ENCODE peak calls at places on chromosome 6, in nine cellular contexts. M is mammary epithelial cell; Y is neural progenitor cell; E is lower lobe of right lung; D is effector memory CD4-positive, alpha-beta T cell; U is naive thymus-derived CD4-positive, alpha-beta T cell; S is BE2C; P is ovary; O is transverse colon. B is an unnamed sample.

GRCh38 chr6:158408552-158409130 is 96.4 kb downstream of the TULP4 start:
- DNase-seq in Y (peak), S (peak), U (no peak), P (peak), E (no peak), D (no peak), O (no peak), M (no peak), B (no peak)

GRCh38 chr6:12328701-12329100 is 38.5 kb downstream of the EDN1 start:
- DNase-seq in O (no peak), P (no peak), U (no peak), Y (no peak), E (no peak), S (no peak), D (no peak), M (peak), B (no peak)

GRCh38 chr6:166143011-166143410 is 24.6 kb downstream of the TBXT start:
- DNase-seq in E (no peak), P (no peak), D (no peak), U (no peak), O (no peak), M (no peak), Y (no peak), S (no peak), B (no peak)

GRCh38 chr6:16832027-16832688 is 70.9 kb upstream of the ATXN1 start:
- DNase-seq in M (no peak), E (no peak), U (no peak), O (no peak), Y (no peak), S (no peak), P (no peak), D (no peak), B (no peak)

GRCh38 chr6:36387440-36388303 is at the start of gene ETV7:
- DNase-seq in S (no peak), M (peak), Y (peak), U (no peak), D (peak), E (peak), P (peak), O (peak), B (peak)

GRCh38 chr6:37308084-37308817 is 45.5 kb upstream of the RNF8 start:
- DNase-seq in O (no peak), S (no peak), M (no peak), Y (no peak), D (no peak), P (no peak), E (no peak), U (no peak), B (no peak)

GRCh38 chr6:35765739-35766138 is 10.7 kb upstream of the CLPSL2 start:
- DNase-seq in O (no peak), P (no peak), S (no peak), U (no peak), Y (no peak), E (no peak), M (no peak), D (no peak), B (no peak)

GRCh38 chr6:14165091-14165490 is 47.5 kb downstream of the CD83 start:
- DNase-seq in U (no peak), E (no peak), Y (no peak), M (peak), S (no peak), O (no peak), P (no peak), D (no peak), B (no peak)

GRCh38 chr6:42217165-42217522 is 517 bp downstream of the MRPS10 start:
- DNase-seq in O (no peak), M (no peak), S (no peak), P (no peak), U (no peak), E (no peak), D (no peak), Y (peak), B (no peak)

GRCh38 chr6:113833537-113833936 is 23.6 kb upstream of the MARCKS start:
- DNase-seq in E (no peak), S (no peak), M (peak), P (no peak), U (no peak), Y (no peak), D (no peak), O (no peak), B (no peak)

GRCh38 chr6:21828689-21829088 is 235.1 kb downstream of the SOX4 start:
- DNase-seq in U (no peak), O (no peak), S (no peak), D (no peak), E (no peak), M (no peak), P (no peak), Y (no peak), B (no peak)

GRCh38 chr6:7267521-7268091 is 45.4 kb downstream of the SSR1 start:
- DNase-seq in D (no peak), O (no peak), S (peak), U (no peak), Y (no peak), M (peak), E (no peak), P (no peak), B (no peak)

GRCh38 chr6:22041797-22042489 is 254.9 kb downstream of the PRL start:
- DNase-seq in S (no peak), E (no peak), P (no peak), Y (no peak), M (peak), U (no peak), D (no peak), O (no peak), B (no peak)

GRCh38 chr6:27870486-27870885 is 41.7 kb downstream of the OR2B2 start:
- DNase-seq in O (no peak), M (no peak), Y (no peak), D (no peak), S (no peak), U (no peak), E (no peak), P (no peak), B (peak)

GRCh38 chr6:27873101-27874030 is 38.8 kb downstream of the OR2B2 start:
- DNase-seq in U (peak), O (peak), P (no peak), M (peak), E (peak), Y (peak), D (peak), S (peak), B (peak)

GRCh38 chr6:27867941-27868705 is 44.1 kb downstream of the OR2B2 start:
- DNase-seq in U (no peak), Y (no peak), M (no peak), S (no peak), O (no peak), D (no peak), E (no peak), P (no peak), B (peak)

GRCh38 chr6:27871919-27872633 is 40.1 kb downstream of the OR2B2 start:
- DNase-seq in U (peak), O (peak), S (peak), P (peak), E (peak), Y (peak), D (peak), M (peak), B (peak)

GRCh38 chr6:27872634-27873028 is 39.6 kb downstream of the OR2B2 start:
- DNase-seq in D (no peak), U (no peak), M (no peak), Y (no peak), P (no peak), O (no peak), S (no peak), E (no peak), B (no peak)
- H3K4me3 ChIP-seq in D (peak), U (peak), M (peak), Y (peak), P (peak), O (peak), S (peak), E (peak), B (peak)

DNA sequence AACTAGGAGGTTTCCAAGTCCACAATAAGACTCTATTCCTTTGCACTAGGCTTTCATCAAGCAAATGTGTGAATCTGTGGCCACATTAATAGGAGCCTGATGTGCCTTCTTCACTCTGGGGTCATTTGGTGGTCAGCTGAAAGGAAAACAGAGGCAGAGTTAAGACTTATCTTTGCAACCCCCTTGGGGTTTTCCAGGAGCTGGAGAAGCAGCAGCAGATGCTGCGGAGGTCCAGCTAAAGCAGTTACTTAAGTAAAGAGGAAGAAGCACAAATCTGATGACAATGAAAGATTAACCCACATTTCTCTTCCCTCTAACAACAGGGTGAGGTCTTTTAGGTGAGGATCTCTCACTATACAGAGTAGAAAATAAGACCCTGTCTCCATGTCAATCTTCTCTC is 45.4 kb upstream of the QKI start:
- DNase-seq in U (no peak), P (no peak), D (no peak), M (no peak), E (no peak), Y (no peak), S (no peak), O (no peak), B (no peak)
- H3K4me3 ChIP-seq in U (no peak), P (no peak), D (no peak), M (no peak), E (no peak), Y (no peak), S (no peak), O (no peak), B (no peak)

GRCh38 chr6:121522771-121523386 is 87.4 kb downstream of the GJA1 start:
- DNase-seq in S (no peak), M (no peak), E (no peak), U (no peak), O (no peak), Y (no peak), D (no peak), P (no peak), B (no peak)
- H3K4me3 ChIP-seq in S (no peak), M (no peak), E (no peak), U (no peak), O (no peak), Y (no peak), D (no peak), P (no peak), B (no peak)

GRCh38 chr6:18536693-18537092 is 149.5 kb downstream of the RNF144B start:
- DNase-seq in O (no peak), M (no peak), Y (no peak), S (no peak), E (no peak), U (no peak), P (no peak), D (no peak), B (no peak)
- H3K4me3 ChIP-seq in O (no peak), M (no peak), Y (no peak), S (no peak), E (no peak), U (no peak), P (no peak), D (no peak), B (no peak)

GRCh38 chr6:168884646-168885086 is 369.0 kb downstream of the THBS2 start:
- DNase-seq in P (peak), M (peak), D (peak), Y (peak), E (peak), U (peak), S (peak), O (peak), B (peak)

GRCh38 chr6:168885741-168886140 is 367.9 kb downstream of the THBS2 start:
- DNase-seq in U (no peak), Y (no peak), P (no peak), M (no peak), E (no peak), S (no peak), D (no peak), O (no peak), B (no peak)

GRCh38 chr6:168883410-168884049 is 370.1 kb downstream of the THBS2 start:
- DNase-seq in P (no peak), D (no peak), E (no peak), U (no peak), M (no peak), Y (no peak), O (no peak), S (no peak), B (peak)

GRCh38 chr6:168885196-168885595 is 368.4 kb downstream of the THBS2 start:
- DNase-seq in O (no peak), D (no peak), E (no peak), M (no peak), Y (no peak), S (no peak), P (no peak), U (no peak), B (no peak)

GRCh38 chr6:168884050-168884645 is 369.5 kb downstream of the THBS2 start:
- DNase-seq in Y (no peak), M (no peak), S (no peak), P (no peak), E (no peak), O (no peak), U (no peak), D (no peak), B (no peak)
- H3K4me3 ChIP-seq in Y (no peak), M (no peak), S (no peak), P (peak), E (peak), O (no peak), U (peak), D (peak), B (no peak)

GRCh38 chr6:26366504-26366903 is 1.5 kb downstream of the BTN3A2 start:
- DNase-seq in Y (no peak), D (no peak), U (no peak), P (no peak), O (no peak), M (no peak), E (no peak), S (no peak), B (no peak)
- H3K4me3 ChIP-seq in Y (no peak), D (peak), U (peak), P (no peak), O (no peak), M (no peak), E (peak), S (no peak), B (no peak)

DNA sequence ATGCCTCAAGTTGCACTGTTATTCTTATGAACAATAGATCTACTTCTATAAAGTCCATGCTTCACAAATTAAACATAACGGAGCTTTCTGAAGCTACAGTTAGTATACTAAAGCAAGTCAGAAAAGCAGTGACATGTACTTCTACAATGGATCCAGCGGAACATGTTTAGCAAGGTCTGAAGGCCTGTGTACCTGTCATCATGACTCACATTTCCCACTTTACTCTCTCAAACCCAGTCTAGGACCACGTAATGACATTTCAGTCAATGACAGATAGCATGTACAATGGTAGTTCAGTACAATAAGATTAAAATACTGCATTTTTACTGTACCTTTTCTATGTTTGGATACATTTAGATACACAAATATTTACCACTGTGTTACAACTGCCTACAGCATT is 132.1 kb downstream of the MMS22L start:
- DNase-seq in D (no peak), S (no peak), P (no peak), O (no peak), U (no peak), M (peak), Y (no peak), E (no peak), B (no peak)
- H3K4me3 ChIP-seq in D (no peak), S (no peak), P (no peak), O (no peak), U (no peak), M (no peak), Y (no peak), E (no peak), B (no peak)

GRCh38 chr6:44561062-44561591 is 173.6 kb downstream of the CDC5L start:
- DNase-seq in P (no peak), E (no peak), D (no peak), O (no peak), S (no peak), M (no peak), Y (no peak), U (no peak), B (peak)
- H3K4me3 ChIP-seq in P (no peak), E (peak), D (no peak), O (no peak), S (no peak), M (no peak), Y (no peak), U (no peak), B (no peak)

GRCh38 chr6:118709859-118710350 is 58.5 kb upstream of the CEP85L start:
- DNase-seq in M (peak), P (no peak), E (no peak), D (peak), U (peak), O (peak), S (no peak), Y (no peak), B (no peak)
- H3K4me3 ChIP-seq in M (no peak), P (peak), E (peak), D (peak), U (peak), O (no peak), S (peak), Y (no peak), B (peak)

B was measured in endodermal cell.